ENCODE peak calls at places on chromosomes 16 and 17, in seven cellular contexts. L, D, N, Z, B, Q and S are unnamed samples.
A peak's percentile ranks its signal among the peaks of the same experiment; 100 is the strongest.

GRCh38 chr17:82851381-82851780 is 11.6 kb upstream of the ZNF750 start:
- DNase-seq in L (no peak), D (no peak), N (no peak), Z (no peak), B (no peak), Q (no peak), S (no peak)

GRCh38 chr17:29581583-29582253 is 7.7 kb downstream of the GIT1 start:
- DNase-seq in L (no peak), D (no peak), N (no peak), Z (no peak), B (no peak), Q (no peak), S (peak; percentile 56)

GRCh38 chr16:31072540-31073072 is 1.4 kb downstream of the ZNF668 start:
- DNase-seq in L (no peak), D (peak; percentile 40), N (peak; percentile 27), Z (peak; percentile 39), B (peak; percentile 37), Q (peak; percentile 30), S (peak; percentile 96)

GRCh38 chr16:11916524-11917285 is 949 bp upstream of the GSPT1 start:
- DNase-seq in L (no peak), D (no peak), N (peak; percentile 99), Z (no peak), B (peak; percentile 84), Q (no peak), S (peak; percentile 94)

GRCh38 chr17:9529033-9529748 is 46.4 kb downstream of the STX8 start:
- DNase-seq in L (no peak), D (peak; percentile 24), N (peak; percentile 7), Z (peak; percentile 33), B (peak; percentile 11), Q (peak; percentile 46), S (peak; percentile 79)

GRCh38 chr16:35011-35775 is 18.2 kb downstream of the POLR3K start:
- DNase-seq in L (no peak), D (no peak), N (no peak), Z (no peak), B (no peak), Q (peak; percentile 0), S (no peak)

GRCh38 chr16:57612494-57612893 is 15.9 kb upstream of the ADGRG1 start:
- DNase-seq in L (peak; percentile 14), D (no peak), N (no peak), Z (no peak), B (no peak), Q (no peak), S (peak; percentile 11)

GRCh38 chr17:38879878-38880727 is 10.2 kb downstream of the LASP1 start:
- DNase-seq in L (peak; percentile 96), D (peak; percentile 68), N (no peak), Z (peak; percentile 85), B (peak; percentile 67), Q (peak; percentile 98), S (peak; percentile 96)

GRCh38 chr16:79672524-79672923 is 72.0 kb upstream of the MAF start:
- DNase-seq in L (no peak), D (no peak), N (no peak), Z (no peak), B (no peak), Q (no peak), S (no peak)

GRCh38 chr17:67696347-67696746 is 21.4 kb upstream of the NOL11 start:
- DNase-seq in L (no peak), D (no peak), N (no peak), Z (no peak), B (no peak), Q (no peak), S (no peak)

GRCh38 chr17:18141210-18141803 is 32.8 kb downstream of the MYO15A start:
- DNase-seq in L (no peak), D (peak; percentile 68), N (peak; percentile 30), Z (peak; percentile 70), B (peak; percentile 78), Q (peak; percentile 73), S (peak; percentile 92)

GRCh38 chr16:4772351-4772750 is 5.4 kb upstream of the ZNF500 start:
- DNase-seq in L (no peak), D (no peak), N (no peak), Z (no peak), B (no peak), Q (no peak), S (no peak)

GRCh38 chr16:66366433-66367299 is at the start of gene CDH5:
- DNase-seq in L (no peak), D (peak; percentile 90), N (no peak), Z (no peak), B (no peak), Q (no peak), S (no peak)

DNA sequence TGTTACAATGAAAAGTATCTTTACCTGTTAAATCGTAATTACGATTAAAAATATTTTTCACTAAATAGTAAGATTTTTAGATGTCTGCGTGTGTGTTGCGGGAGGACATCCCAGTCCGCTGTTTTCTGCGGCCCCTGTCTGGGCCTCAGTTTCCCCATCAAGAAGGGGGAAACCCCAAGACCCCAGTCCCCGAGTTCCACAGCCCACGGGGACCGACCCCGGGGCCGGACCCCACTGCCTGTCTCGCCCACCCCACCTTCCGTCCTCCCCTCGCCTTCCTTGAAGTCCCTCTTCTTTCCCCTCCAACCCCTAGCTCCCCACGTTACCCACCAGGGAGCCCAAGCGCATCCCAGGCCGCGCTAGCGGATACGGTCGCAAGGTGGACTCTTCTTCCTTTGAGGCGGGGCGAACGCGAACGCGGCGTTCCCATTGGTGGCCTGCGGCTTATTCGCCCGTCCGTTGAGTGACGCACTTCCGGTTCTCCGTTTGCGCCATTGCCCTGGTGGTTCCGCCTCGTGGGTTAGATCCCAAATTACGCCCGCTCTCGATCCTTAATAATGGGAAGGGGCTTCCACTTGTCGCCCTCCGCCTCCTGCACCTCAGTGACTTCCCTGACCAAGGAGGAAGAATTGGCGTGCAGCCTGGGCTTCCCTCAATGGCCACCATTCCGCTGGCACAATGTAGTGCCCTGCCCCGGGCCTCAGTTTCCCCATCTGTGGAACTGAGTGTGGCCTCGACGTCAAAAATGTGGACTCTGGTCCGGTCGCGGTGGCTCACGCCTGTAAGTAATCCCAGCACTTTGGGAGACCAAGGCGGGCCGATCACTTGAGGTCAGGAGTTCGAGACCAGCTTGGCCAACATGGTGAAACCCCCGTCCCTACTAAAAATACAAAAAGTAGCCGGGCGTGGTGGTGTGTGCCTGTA is at the start of gene NSMCE1:
- DNase-seq in L (peak; percentile 94), D (peak; percentile 92), N (peak; percentile 96), Z (peak; percentile 92), B (peak; percentile 96), Q (peak; percentile 97), S (peak; percentile 94)
- TF ChIP-seq CTCF in L (no peak), D (peak; percentile 23), N (peak; percentile 40), Z (no peak), B (no peak), Q (no peak), S (no peak)

DNA sequence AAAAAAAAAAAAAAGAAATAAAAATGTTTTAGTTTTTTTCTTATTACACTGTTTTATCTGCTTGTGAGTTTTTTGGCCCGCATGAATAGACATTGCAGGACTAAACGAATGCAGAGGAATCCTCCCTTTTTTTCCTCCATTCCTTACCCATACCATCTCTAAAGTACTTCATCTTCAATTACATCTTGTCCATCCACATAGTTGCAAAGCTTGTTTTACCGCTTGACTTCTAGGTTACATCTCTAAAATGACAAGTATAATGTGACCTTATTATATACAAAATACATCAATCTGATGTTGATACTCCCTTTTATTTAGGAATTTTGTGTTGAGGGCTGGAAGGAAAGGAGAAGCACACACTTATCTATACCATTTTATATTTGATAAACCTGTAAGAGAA is 12.8 kb downstream of the RETREG3 start:
- DNase-seq in L (no peak), D (no peak), N (no peak), Z (no peak), B (no peak), Q (no peak), S (no peak)
- H3K79me2 ChIP-seq in L (no peaks in the 10 kb centered on the region), D (peaks cover 2% of the 10 kb centered on the region), N (peaks cover 21% of the 10 kb centered on the region), Z (peaks cover 35% of the 10 kb centered on the region), B (peaks cover 80% of the 10 kb centered on the region), Q (peaks cover 25% of the 10 kb centered on the region), S (peaks cover 64% of the 10 kb centered on the region)

DNA sequence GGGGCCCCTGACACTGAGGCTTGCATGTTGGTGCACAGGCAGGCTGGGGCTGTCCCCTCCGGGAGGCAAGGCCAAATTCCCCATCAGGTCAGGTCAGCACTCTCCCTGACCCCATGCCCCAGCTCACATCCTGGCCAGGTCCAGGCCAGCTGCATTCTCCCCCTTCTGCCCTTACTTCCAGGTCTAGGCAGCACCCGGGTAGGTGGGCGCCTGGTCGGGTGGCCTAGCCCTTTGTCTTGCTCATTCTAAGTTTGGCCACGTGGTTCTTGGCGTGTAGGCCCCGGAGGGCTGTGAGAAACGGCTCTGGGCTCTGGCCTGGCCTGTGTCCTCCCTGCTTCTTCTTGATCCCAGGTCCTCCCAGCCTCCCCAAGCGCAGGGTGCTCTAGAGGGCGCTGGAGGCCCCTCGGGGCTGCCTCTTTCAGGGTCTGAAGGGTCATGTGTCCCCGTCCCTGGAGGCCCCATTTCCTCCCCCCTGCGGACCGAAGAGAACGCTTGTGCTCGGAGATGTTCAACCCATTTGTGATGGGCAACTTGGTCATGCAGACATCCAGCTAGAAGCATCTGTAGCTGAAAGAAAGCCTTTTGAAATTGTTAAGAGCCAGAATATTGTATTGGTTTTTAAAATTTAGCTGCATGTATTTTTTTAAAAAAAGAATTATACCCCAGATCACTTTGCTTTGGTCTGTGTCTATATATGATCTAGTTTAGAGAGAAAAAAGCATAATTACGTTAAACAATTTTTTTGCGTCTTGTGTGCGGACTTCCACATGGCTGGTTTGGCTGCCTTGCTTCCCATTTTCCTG is 6.7 kb downstream of the BAHCC1 start:
- DNase-seq in L (peak; percentile 87), D (peak; percentile 41), N (no peak), Z (peak; percentile 69), B (no peak), Q (peak; percentile 68), S (peak; percentile 96)
- TF ChIP-seq CTCF in L (peak; percentile 59), D (peak; percentile 47), N (peak; percentile 64), Z (peak; percentile 55), B (peak; percentile 37), Q (peak; percentile 42), S (peak; percentile 39)

GRCh38 chr17:75326587-75326955 is 37.3 kb upstream of the SLC25A19 start:
- DNase-seq in L (no peak), D (no peak), N (no peak), Z (no peak), B (no peak), Q (no peak), S (no peak)

GRCh38 chr17:75325348-75325747 is 36.1 kb upstream of the SLC25A19 start:
- DNase-seq in L (no peak), D (peak; percentile 14), N (no peak), Z (no peak), B (no peak), Q (no peak), S (no peak)

GRCh38 chr17:75323043-75323591 is 33.9 kb upstream of the SLC25A19 start:
- DNase-seq in L (peak; percentile 90), D (peak; percentile 84), N (peak; percentile 85), Z (peak; percentile 93), B (peak; percentile 93), Q (peak; percentile 97), S (peak; percentile 89)

GRCh38 chr17:75327757-75328156 is 38.5 kb upstream of the SLC25A19 start:
- DNase-seq in L (no peak), D (no peak), N (no peak), Z (no peak), B (no peak), Q (peak; percentile 69), S (no peak)

DNA sequence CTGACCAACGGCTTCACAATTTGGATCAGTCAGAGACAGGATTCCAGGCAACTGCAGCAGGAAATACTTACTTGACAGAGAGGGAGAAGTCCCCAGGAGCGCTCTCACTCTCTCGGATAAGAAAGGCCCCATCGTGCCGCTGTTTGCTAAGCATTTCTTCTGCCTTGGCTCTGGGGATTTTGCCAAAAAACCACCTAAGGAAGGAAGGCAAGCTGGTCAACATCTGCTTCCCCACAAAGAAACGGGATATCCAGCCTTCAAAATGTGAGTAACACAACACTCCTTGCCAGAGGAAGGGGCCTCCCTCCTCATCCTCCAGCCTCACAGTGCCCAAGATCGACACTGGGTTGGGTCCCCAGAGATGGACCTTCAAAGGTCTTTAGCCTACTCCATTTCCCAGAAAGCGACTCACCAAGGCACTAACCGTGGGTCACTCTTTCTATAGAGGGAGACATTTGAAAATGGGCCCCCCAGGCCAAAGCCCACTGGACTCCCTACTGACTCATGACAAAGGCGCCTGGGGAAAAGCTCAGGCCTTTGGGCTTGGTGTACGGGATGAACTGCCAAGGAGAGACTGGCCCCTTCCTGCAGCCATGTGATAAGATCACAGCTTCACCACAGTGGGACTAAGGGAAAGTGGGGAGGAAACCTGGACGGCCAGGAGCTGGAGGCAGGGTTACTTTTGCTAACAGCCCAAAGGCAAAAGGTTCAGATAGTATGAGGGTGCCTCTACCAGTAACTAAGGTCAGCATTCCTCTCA is 36.8 kb upstream of the SLC25A19 start:
- DNase-seq in L (no peak), D (peak; percentile 89), N (no peak), Z (no peak), B (no peak), Q (no peak), S (peak; percentile 71)
- H3K79me2 ChIP-seq in L (no peaks in the 10 kb centered on the region), D (peaks cover 15% of the 10 kb centered on the region), N (peaks cover 9% of the 10 kb centered on the region), Z (no peaks in the 10 kb centered on the region), B (peaks cover 42% of the 10 kb centered on the region), Q (peaks cover 34% of the 10 kb centered on the region), S (peaks cover 37% of the 10 kb centered on the region)